ENCODE peak calls at places on chromosomes 7 and 10, in eight cellular contexts. P is Panc1, H is SK-N-SH, Z is K562, W is A549, J is GM23338, R is HCT116, U is GM12878. Q is an unnamed sample.

GRCh38 chr7:101232141-101232821 is 5.3 kb downstream of the CLDN15 start:
- DNase-seq in P (no peak), H (peak; percentile 56), Z (peak; percentile 69), W (no peak), J (peak; percentile 89), R (no peak), U (no peak), Q (no peak)

GRCh38 chr10:34102237-34102673 is 712.8 kb downstream of the PARD3 start:
- DNase-seq in P (no peak), H (peak; percentile 59), Z (no peak), W (no peak), J (no peak), R (no peak), U (no peak), Q (no peak)

GRCh38 chr10:105974803-105975456 is 1189.6 kb downstream of the SORCS1 start:
- DNase-seq in P (no peak), H (no peak), Z (no peak), W (no peak), J (peak; percentile 75), R (no peak), U (no peak), Q (no peak)

GRCh38 chr7:20795361-20795760 is 8.7 kb upstream of the SP8 start:
- DNase-seq in P (no peak), H (no peak), Z (no peak), W (no peak), J (peak; percentile 56), R (no peak), U (no peak), Q (no peak)

GRCh38 chr10:31101123-31101522 is 69.5 kb upstream of the ZNF438 start:
- DNase-seq in P (peak; percentile 25), H (no peak), Z (no peak), W (peak; percentile 35), J (no peak), R (peak; percentile 85), U (peak; percentile 59), Q (no peak)

GRCh38 chr7:2787251-2787968 is 56.7 kb downstream of the GNA12 start:
- DNase-seq in P (no peak), H (no peak), Z (no peak), W (no peak), J (no peak), R (no peak), U (no peak), Q (no peak)

GRCh38 chr10:70832852-70833542 is 17.2 kb downstream of the SGPL1 start:
- DNase-seq in P (no peak), H (no peak), Z (no peak), W (no peak), J (no peak), R (no peak), U (no peak), Q (peak; percentile 7)

GRCh38 chr7:125355899-125356298 is 426.3 kb upstream of the POT1 start:
- DNase-seq in P (no peak), H (no peak), Z (no peak), W (no peak), J (no peak), R (no peak), U (peak; percentile 5), Q (peak; percentile 6)

GRCh38 chr7:2607913-2608899 is 23.6 kb upstream of the TTYH3 start:
- DNase-seq in P (no peak), H (no peak), Z (no peak), W (no peak), J (no peak), R (no peak), U (no peak), Q (no peak)

GRCh38 chr10:123474700-123475099 is 191.5 kb upstream of the GPR26 start:
- DNase-seq in P (no peak), H (no peak), Z (no peak), W (no peak), J (no peak), R (no peak), U (no peak), Q (no peak)

GRCh38 chr7:142809671-142810070 is 38.9 kb downstream of the PRSS2 start:
- DNase-seq in P (no peak), H (no peak), Z (no peak), W (no peak), J (no peak), R (no peak), U (no peak), Q (no peak)

GRCh38 chr7:134290286-134290685 is 26.4 kb downstream of the SLC35B4 start:
- DNase-seq in P (no peak), H (no peak), Z (no peak), W (peak; percentile 13), J (no peak), R (no peak), U (no peak), Q (no peak)

GRCh38 chr7:150383710-150384397 is 4.7 kb downstream of the ZNF775 start:
- DNase-seq in P (no peak), H (peak; percentile 49), Z (peak; percentile 41), W (no peak), J (peak; percentile 97), R (no peak), U (no peak), Q (no peak)

GRCh38 chr10:109412353-109412752 is 511.0 kb downstream of the XPNPEP1 start:
- DNase-seq in P (no peak), H (no peak), Z (no peak), W (no peak), J (no peak), R (no peak), U (no peak), Q (no peak)

GRCh38 chr10:44897049-44897448 is 14.1 kb upstream of the TMEM72 start:
- DNase-seq in P (no peak), H (no peak), Z (no peak), W (no peak), J (no peak), R (no peak), U (no peak), Q (no peak)

GRCh38 chr7:117247809-117248208 is 75.0 kb downstream of the WNT2 start:
- DNase-seq in P (no peak), H (no peak), Z (no peak), W (no peak), J (no peak), R (no peak), U (no peak), Q (no peak)

GRCh38 chr7:15459018-15459621 is 102.7 kb downstream of the AGMO start:
- DNase-seq in P (no peak), H (no peak), Z (no peak), W (no peak), J (no peak), R (no peak), U (no peak), Q (no peak)

GRCh38 chr7:130949550-130949949 is 215.5 kb upstream of the KLF14 start:
- DNase-seq in P (no peak), H (no peak), Z (no peak), W (no peak), J (no peak), R (no peak), U (no peak), Q (no peak)

GRCh38 chr10:97196213-97197029 is 10.7 kb upstream of the SLIT1 start:
- DNase-seq in P (peak; percentile 36), H (peak; percentile 90), Z (peak; percentile 77), W (peak; percentile 78), J (peak; percentile 98), R (peak; percentile 45), U (no peak), Q (peak; percentile 62)

GRCh38 chr7:1663857-1664651 is 6.0 kb upstream of the ELFN1 start:
- DNase-seq in P (no peak), H (peak; percentile 47), Z (peak; percentile 6), W (no peak), J (peak; percentile 78), R (no peak), U (no peak), Q (no peak)

GRCh38 chr7:134515569-134516468 is 11.5 kb upstream of the AKR1B10 start:
- DNase-seq in P (peak; percentile 81), H (no peak), Z (no peak), W (peak; percentile 81), J (no peak), R (peak; percentile 68), U (no peak), Q (no peak)

GRCh38 chr10:131710142-131710861 is 190.5 kb upstream of the PPP2R2D start:
- DNase-seq in P (no peak), H (peak; percentile 13), Z (no peak), W (no peak), J (no peak), R (no peak), U (no peak), Q (no peak)

GRCh38 chr10:73925539-73925938 is 14.6 kb downstream of the PLAU start:
- DNase-seq in P (no peak), H (no peak), Z (no peak), W (no peak), J (no peak), R (no peak), U (no peak), Q (no peak)
- H3K27ac ChIP-seq in P (no peak overlapping the region), H (no peak overlapping the region), Z (no peak overlapping the region), W (no peak overlapping the region), J (no peak overlapping the region), R (no peak overlapping the region), U (no peak overlapping the region), Q (peak overlapping the region; percentile 51)

DNA sequence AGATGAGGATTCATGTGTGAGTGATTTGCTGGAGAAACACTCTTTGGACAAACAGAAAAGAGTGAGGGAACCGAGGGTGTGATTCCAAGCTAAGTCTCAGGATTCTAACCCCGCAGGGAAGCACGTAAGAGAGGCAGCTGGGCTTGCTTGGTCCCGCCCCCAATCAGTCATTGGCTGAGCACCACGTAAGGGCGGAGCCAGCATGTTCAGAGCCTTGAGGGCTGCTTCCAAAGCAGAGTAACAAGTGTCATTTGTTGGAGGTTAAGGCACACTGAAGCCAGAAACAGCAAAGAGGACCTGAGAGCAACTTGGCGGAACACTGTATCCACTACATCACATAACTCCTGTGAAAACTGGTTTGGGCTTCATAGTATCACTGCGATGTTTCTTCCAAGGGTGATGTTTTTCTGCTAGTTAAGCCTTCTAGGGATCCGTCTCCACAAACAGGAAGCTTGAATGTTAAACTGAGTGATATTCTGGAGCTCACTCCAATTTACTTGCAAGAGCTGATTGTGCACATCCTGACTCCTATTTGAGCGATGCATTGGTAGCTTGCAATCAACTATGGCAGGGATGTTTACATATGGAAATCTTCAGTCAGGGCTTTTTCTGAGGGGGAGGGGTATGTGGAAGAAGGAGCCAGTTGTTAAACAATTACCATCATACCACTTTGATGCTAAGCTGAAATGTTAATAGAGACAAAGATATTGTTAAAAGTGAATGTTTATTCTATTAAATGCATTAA is 43.3 kb upstream of the NXPH1 start:
- DNase-seq in P (no peak), H (no peak), Z (peak; percentile 79), W (peak; percentile 4), J (peak; percentile 93), R (peak; percentile 53), U (no peak), Q (no peak)
- TF ChIP-seq REST in P (no peak), H (no peak), Z (no peak), W (no peak), J (no peak), R (no peak), U (no peak), Q (no peak)

DNA sequence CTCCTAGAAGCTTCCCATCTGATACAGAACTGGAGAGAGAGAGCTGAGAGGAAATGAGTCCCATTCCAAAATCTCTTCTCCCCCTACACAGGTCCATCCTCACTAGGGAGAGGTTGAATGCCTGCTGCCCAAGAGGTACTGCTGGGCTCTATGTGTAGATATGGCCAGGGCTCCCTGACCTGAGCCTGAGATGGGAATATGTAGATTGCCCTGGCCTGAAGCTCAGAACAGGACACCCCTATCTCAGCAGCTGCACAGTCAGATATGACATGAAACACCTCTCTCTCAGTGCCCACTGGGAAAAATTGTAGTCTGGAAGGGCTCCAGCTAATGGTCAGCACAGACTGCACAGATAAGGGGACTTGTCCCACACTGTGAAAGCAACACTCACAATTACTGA is 3.1 kb upstream of the IFIT1B start:
- DNase-seq in P (no peak), H (peak; percentile 40), Z (no peak), W (no peak), J (no peak), R (no peak), U (no peak), Q (no peak)
- H3K27ac ChIP-seq in P (peak overlapping the region; percentile 78), H (peak overlapping the region; percentile 92), Z (peak overlapping the region; percentile 12), W (peak overlapping the region; percentile 65), J (no peak overlapping the region), R (no peak overlapping the region), U (no peak overlapping the region), Q (no peak overlapping the region)

GRCh38 chr10:24552346-24553016 is 171.2 kb downstream of the ARHGAP21 start:
- DNase-seq in P (no peak), H (peak; percentile 23), Z (peak; percentile 96), W (peak; percentile 30), J (peak; percentile 98), R (peak; percentile 83), U (no peak), Q (no peak)
- TF ChIP-seq REST in P (no peak), H (no peak), Z (no peak), W (no peak), J (no peak), R (no peak), U (no peak), Q (no peak)